ENCODE peak calls at places on chromosomes 4 and X, in nine cellular contexts. Y is neural progenitor cell; A is tibial nerve; V is fibroblast of lung; O is right lobe of liver; F is psoas muscle; M is CD8-positive, alpha-beta T cell; P is NB4; Q is MM.1S. J is an unnamed sample.

GRCh38 chr4:1002631-1003251 is 8.7 kb upstream of the FGFRL1 start:
- DNase-seq in F (no peak), P (no peak), M (no peak), Y (peak), V (no peak), Q (no peak), A (no peak), O (no peak), J (no peak)

GRCh38 chrX:76148753-76149152 is 24.1 kb upstream of the PBDC1 start:
- DNase-seq in M (peak), Q (peak), F (peak), A (peak), P (peak), Y (peak), V (peak), O (no peak), J (peak)

GRCh38 chr4:62037576-62037975 is 837.5 kb downstream of the ADGRL3 start:
- DNase-seq in A (no peak), V (no peak), P (no peak), Y (no peak), Q (no peak), M (no peak), F (no peak), O (no peak), J (no peak)

GRCh38 chrX:22220941-22221340 is 51.8 kb upstream of the CBLL2 start:
- DNase-seq in O (no peak), Y (no peak), A (no peak), V (peak), P (no peak), F (no peak), M (no peak), Q (no peak), J (no peak)

GRCh38 chr4:164193676-164194075 is 560.3 kb upstream of the SMIM31 start:
- DNase-seq in A (no peak), M (no peak), P (no peak), F (no peak), V (no peak), Q (no peak), O (no peak), Y (no peak), J (no peak)

GRCh38 chrX:45621356-45622041 is 420.8 kb upstream of the DIPK2B start:
- DNase-seq in Q (no peak), O (no peak), Y (no peak), M (no peak), A (no peak), F (no peak), P (no peak), V (peak), J (peak)

GRCh38 chrX:71998836-71999509 is 88.3 kb downstream of the NHSL2 start:
- DNase-seq in Q (peak), O (no peak), Y (peak), V (peak), P (peak), M (no peak), A (peak), F (no peak), J (peak)

GRCh38 chr4:11496313-11496956 is 67.7 kb upstream of the HS3ST1 start:
- DNase-seq in Y (peak), Q (no peak), P (no peak), M (no peak), A (no peak), F (no peak), O (no peak), V (no peak), J (no peak)

GRCh38 chrX:128676651-128677050 is 624.4 kb upstream of the ACTRT1 start:
- DNase-seq in V (no peak), Q (no peak), O (no peak), Y (no peak), F (no peak), A (no peak), M (no peak), P (peak), J (no peak)

GRCh38 chr4:80788798-80789197 is 241.7 kb upstream of the BMP3 start:
- DNase-seq in A (peak), P (peak), F (no peak), Q (no peak), V (peak), M (no peak), Y (no peak), O (no peak), J (no peak)

GRCh38 chr4:159655547-159655946 is 552.7 kb downstream of the RAPGEF2 start:
- DNase-seq in Q (no peak), F (no peak), O (no peak), V (no peak), A (no peak), Y (no peak), P (no peak), M (no peak), J (no peak)

GRCh38 chr4:108170729-108171540 is 2.2 kb upstream of the LEF1 start:
- DNase-seq in V (no peak), P (no peak), O (no peak), M (no peak), F (no peak), Y (peak), Q (no peak), A (no peak), J (no peak)

GRCh38 chr4:79578613-79579012 is 170.6 kb upstream of the GK2 start:
- DNase-seq in O (no peak), Y (no peak), M (no peak), A (no peak), V (no peak), F (no peak), Q (no peak), P (peak), J (no peak)

GRCh38 chrX:23616361-23616760 is 50.9 kb upstream of the PRDX4 start:
- DNase-seq in P (peak), Y (peak), A (no peak), Q (peak), O (no peak), V (peak), F (no peak), M (no peak), J (peak)

GRCh38 chr4:56907489-56908205 is at the start of gene REST:
- DNase-seq in M (peak), Q (peak), Y (peak), O (peak), F (peak), A (peak), V (peak), P (peak), J (peak)

GRCh38 chrX:108071578-108071977 is 19.8 kb downstream of the PSMD10 start:
- DNase-seq in O (no peak), M (no peak), Q (no peak), A (no peak), V (no peak), F (no peak), Y (no peak), P (no peak), J (no peak)

GRCh38 chr4:179095585-179096228 is 1653.5 kb upstream of the AGA start:
- DNase-seq in Y (peak), O (no peak), Q (peak), V (peak), A (no peak), F (no peak), P (peak), M (no peak), J (peak)

GRCh38 chr4:53313510-53313909 is 52.4 kb downstream of the SCFD2 start:
- DNase-seq in V (peak), Y (peak), O (no peak), A (no peak), Q (no peak), P (peak), F (no peak), M (no peak), J (no peak)

GRCh38 chr4:53039741-53040458 is 177.8 kb downstream of the RASL11B start:
- DNase-seq in O (no peak), Y (no peak), P (peak), Q (no peak), V (no peak), F (no peak), A (no peak), M (no peak), J (no peak)

GRCh38 chrX:10077425-10078188 is 79.2 kb upstream of the CLCN4 start:
- DNase-seq in O (no peak), Q (no peak), A (no peak), M (no peak), F (no peak), P (no peak), V (peak), Y (no peak), J (no peak)

GRCh38 chr4:92305148-92305877 is 1.5 kb downstream of the GRID2 start:
- DNase-seq in Q (peak), P (no peak), O (no peak), Y (peak), A (no peak), F (peak), M (no peak), V (peak), J (peak)

GRCh38 chr4:103998752-103999151 is 279.0 kb upstream of the TACR3 start:
- DNase-seq in Q (no peak), O (no peak), V (no peak), P (no peak), F (no peak), Y (no peak), M (no peak), A (no peak), J (no peak)

GRCh38 chr4:161320377-161320776 is 843.4 kb downstream of the FSTL5 start:
- DNase-seq in O (peak), M (no peak), Q (peak), Y (peak), A (no peak), P (peak), F (no peak), V (peak), J (peak)

GRCh38 chr4:78809928-78810835 is 34.0 kb downstream of the BMP2K start:
- DNase-seq in V (no peak), Q (no peak), Y (no peak), M (no peak), F (no peak), O (no peak), A (no peak), P (no peak), J (no peak)

GRCh38 chr4:147753047-147753446 is 21.2 kb downstream of the ARHGAP10 start:
- DNase-seq in A (no peak), Y (no peak), O (no peak), Q (no peak), M (no peak), P (no peak), V (no peak), F (no peak), J (no peak)

GRCh38 chr4:4385729-4386295 is 1.1 kb upstream of the NSG1 start:
- DNase-seq in F (peak), V (no peak), A (no peak), O (no peak), Y (no peak), Q (no peak), P (no peak), M (no peak), J (no peak)

GRCh38 chr4:4388418-4388817 is 1.5 kb downstream of the NSG1 start:
- DNase-seq in Q (no peak), P (no peak), M (no peak), A (no peak), O (no peak), F (peak), V (no peak), Y (no peak), J (no peak)

GRCh38 chr4:4387531-4388311 is 819 bp downstream of the NSG1 start:
- DNase-seq in V (no peak), F (peak), M (peak), O (no peak), P (no peak), Y (peak), A (no peak), Q (no peak), J (no peak)

GRCh38 chr4:4386296-4386735 is 586 bp upstream of the NSG1 start:
- DNase-seq in Q (no peak), V (no peak), Y (peak), M (peak), F (peak), O (no peak), A (no peak), P (no peak), J (no peak)

DNA sequence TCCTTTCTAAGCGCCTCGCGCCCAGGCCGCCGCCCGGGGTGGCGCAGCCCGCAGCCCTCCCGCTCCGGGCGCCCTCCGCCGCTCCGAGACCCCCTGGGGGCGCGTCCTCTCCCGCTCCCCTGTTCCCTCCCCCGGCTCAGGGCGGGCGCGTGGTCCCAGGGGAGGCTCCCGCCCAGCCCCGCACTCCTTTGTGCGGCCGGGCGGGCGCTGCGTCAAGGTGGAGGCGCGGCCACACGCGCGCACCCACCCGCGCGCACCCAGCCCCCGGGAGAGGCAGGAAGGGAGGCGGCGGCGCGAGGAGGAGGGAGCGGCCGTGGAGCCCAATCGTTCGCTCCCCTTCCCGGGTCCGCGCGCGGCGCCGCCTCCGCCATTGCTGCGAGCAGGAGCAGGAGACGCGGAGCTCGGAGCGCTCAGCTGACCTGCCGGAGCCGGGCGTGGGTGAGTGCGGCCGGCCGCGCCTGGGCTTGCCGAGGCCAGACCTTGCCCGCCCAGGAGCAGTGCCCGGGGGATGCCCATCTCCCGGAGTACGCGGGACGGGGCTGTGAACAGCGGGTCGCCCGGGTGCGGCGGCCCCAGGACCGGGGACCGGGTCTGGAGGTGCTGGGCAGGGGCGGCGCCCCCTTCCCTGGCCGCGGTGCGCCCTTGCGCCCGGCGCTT is at the start of gene NSG1:
- DNase-seq in O (no peak), P (no peak), Q (no peak), V (no peak), M (peak), Y (peak), A (no peak), F (peak), J (peak)
- H3K4me3 ChIP-seq in O (peak), P (no peak), Q (no peak), V (no peak), M (peak), Y (peak), A (peak), F (peak), J (no peak)

GRCh38 chrX:102988517-102988916 is 51.4 kb downstream of the RAB40AL start:
- DNase-seq in Y (no peak), O (no peak), Q (no peak), F (no peak), P (no peak), V (no peak), M (no peak), A (no peak), J (no peak)
- TF ChIP-seq CTCF in Y (no peak), O (no peak), Q (no peak), F (no peak), P (no peak), V (no peak), M (no peak), A (no peak), J (no peak)

GRCh38 chr4:39354178-39354503 is 12.0 kb downstream of the RFC1 start:
- DNase-seq in O (no peak), Y (no peak), P (no peak), Q (peak), F (no peak), V (no peak), A (no peak), M (no peak), J (no peak)
- H3K4me3 ChIP-seq in O (no peak), Y (no peak), P (peak), Q (peak), F (peak), V (peak), A (peak), M (peak), J (peak)

GRCh38 chr4:72888331-72888730 is 181.2 kb downstream of the COX18 start:
- DNase-seq in A (no peak), M (no peak), Q (no peak), V (no peak), P (no peak), Y (no peak), O (no peak), F (no peak), J (no peak)

GRCh38 chr4:72887152-72887551 is 182.4 kb downstream of the COX18 start:
- DNase-seq in Q (no peak), V (no peak), P (no peak), F (no peak), O (no peak), M (no peak), Y (no peak), A (no peak), J (no peak)

GRCh38 chr4:72886602-72887001 is 182.9 kb downstream of the COX18 start:
- DNase-seq in Q (no peak), F (no peak), A (no peak), O (no peak), V (peak), P (peak), M (no peak), Y (no peak), J (no peak)
- TF ChIP-seq CTCF in Q (peak), F (no peak), A (no peak), O (no peak), V (peak), P (no peak), M (no peak), Y (peak), J (no peak)

DNA sequence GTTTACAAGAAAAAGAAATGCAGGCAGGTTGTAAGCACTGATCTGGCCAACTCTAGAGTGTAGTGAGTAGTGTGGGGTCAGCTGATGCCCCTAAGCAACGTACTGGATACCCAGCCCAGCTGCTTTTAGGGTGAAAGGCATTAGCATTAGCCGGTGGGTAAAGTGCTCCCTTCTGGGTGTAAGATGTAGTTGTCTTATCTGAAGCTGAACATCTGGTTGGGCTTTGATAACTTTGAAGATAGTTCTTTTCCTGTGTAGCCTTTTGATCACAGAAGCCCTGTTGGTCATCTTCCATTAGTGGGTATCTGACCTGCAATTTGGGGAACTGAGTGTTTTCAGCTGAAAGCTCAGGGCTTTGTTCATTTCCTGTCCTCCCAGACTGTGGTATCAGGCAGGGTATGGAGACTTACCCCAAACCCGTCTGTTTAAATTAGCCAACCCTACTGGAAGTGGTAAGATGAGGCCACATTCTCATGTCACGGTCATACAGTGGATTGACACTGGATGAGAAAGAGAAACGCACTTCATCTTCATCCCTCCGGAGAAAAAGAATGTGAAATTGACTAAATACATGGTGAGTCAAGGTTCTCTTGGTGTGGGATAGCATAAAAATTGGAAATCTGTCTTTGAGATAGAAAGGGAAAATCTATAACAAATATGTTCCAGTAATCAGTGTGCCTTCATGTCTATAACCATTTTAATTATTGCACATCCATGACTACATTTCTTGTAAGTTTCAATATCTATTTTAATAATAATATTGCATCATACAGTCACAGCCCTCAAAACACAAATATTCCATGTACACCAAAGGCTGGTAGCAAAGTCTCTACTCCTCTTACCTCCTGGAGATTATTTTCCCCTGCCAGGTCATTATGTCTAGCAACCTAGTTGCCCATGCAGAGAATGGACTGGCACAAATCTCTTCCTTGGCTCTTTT is 8.7 kb downstream of the RHOH start:
- DNase-seq in Q (peak), A (no peak), F (no peak), P (peak), O (no peak), M (no peak), Y (no peak), V (no peak), J (peak)
- H3K4me3 ChIP-seq in Q (peak), A (no peak), F (no peak), P (peak), O (no peak), M (peak), Y (no peak), V (no peak), J (peak)

DNA sequence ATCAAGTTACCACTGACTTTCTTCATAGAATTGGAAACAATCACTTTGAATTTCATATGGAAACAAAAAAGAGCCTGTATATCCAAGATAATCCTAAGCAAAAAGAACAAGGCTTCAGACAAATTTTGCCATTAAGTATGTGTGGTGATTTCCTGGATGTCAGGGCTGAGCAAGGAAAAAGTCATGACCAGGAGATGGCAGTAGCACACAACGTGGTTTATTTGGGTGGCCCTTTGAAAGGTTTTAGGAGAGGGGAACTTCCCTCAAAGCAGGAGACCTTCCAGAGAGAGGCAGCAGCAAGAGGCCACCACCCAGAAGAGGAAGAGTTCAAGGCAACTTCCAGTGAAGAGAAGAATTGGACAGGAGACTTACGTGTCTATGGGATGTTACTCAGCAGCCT is 18.1 kb upstream of the ZXDB start:
- DNase-seq in M (no peak), Q (peak), A (no peak), P (peak), Y (peak), F (no peak), O (no peak), V (peak), J (peak)
- TF ChIP-seq CTCF in M (no peak), Q (peak), A (no peak), P (peak), Y (peak), F (peak), O (peak), V (peak), J (peak)

DNA sequence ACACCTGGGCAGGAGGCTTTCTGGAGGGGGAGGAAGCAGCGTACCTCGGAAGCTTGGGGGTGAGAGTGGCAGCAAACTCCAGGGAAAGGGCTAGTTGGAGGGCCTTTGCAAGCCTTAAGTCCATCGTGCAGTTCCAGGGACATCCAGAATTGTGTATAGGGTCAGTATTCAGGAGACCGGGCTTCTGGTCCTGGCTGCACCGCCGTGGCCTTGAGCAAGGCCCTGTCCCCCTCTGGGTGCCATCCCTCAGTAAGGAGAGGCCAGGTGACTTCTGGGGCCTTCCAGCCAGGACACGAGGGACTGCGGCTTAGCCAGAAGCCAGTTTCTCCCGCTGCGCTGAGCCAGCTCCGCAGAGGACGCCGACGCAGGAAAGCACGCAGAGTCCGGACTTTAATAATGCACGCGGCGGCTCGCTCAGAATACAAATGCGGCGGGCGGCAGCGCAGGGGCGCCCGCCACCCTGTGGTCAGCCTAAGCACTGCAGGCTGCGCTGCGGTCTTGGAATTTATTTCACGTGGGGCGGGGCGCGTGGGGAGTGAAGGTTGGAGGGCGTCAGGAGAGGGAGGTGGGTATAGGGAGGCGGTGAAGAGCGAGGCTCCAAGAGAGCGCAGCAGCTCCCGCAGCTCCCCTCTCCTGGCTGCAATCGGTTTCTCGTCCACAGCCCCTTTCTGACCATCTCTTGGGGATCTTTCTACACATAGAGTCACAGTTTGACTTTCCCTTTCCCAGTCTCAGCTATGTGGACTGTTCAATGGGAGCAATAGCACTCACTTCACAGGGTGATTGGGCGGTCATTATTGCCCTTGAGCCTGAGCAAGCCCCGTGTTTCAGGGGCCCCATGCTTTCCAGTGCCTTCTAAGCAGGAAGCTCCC is 94.1 kb upstream of the GPR50 start:
- DNase-seq in P (peak), O (peak), V (peak), F (peak), Q (peak), A (peak), M (peak), Y (peak), J (peak)
- H3K4me3 ChIP-seq in P (no peak), O (no peak), V (no peak), F (peak), Q (peak), A (peak), M (no peak), Y (peak), J (no peak)

J was measured in GM12865.